ENCODE peak calls at places on chromosome 22, in four cellular contexts. L, R, B and T are unnamed samples.

GRCh38 chr22:23387827-23388491 is 192.1 kb downstream of the IGLL1 start:
- DNase-seq in L (no peak), R (no peak), B (no peak), T (no peak)

GRCh38 chr22:19223110-19223509 is 44.6 kb upstream of the SLC25A1 start:
- DNase-seq in L (no peak), R (no peak), B (no peak), T (no peak)

GRCh38 chr22:48923909-48924475 is 903.7 kb downstream of the BRD1 start:
- DNase-seq in L (no peak), R (no peak), B (no peak), T (no peak)

GRCh38 chr22:41831383-41831782 is 1.5 kb upstream of the SREBF2 start:
- DNase-seq in L (no peak), R (no peak), B (no peak), T (no peak)

GRCh38 chr22:27541831-27542230 is 259.7 kb downstream of the MN1 start:
- DNase-seq in L (no peak), R (no peak), B (peak), T (no peak)

GRCh38 chr22:46754110-46754799 is 8.2 kb upstream of the TBC1D22A start:
- DNase-seq in L (no peak), R (no peak), B (no peak), T (peak)

GRCh38 chr22:49693416-49693815 is 134.3 kb downstream of the BRD1 start:
- DNase-seq in L (no peak), R (no peak), B (no peak), T (no peak)

GRCh38 chr22:32996702-32997101 is 61.5 kb downstream of the SYN3 start:
- DNase-seq in L (peak), R (no peak), B (no peak), T (no peak)

GRCh38 chr22:29609139-29609538 is 5.7 kb downstream of the NF2 start:
- DNase-seq in L (no peak), R (no peak), B (no peak), T (no peak)

GRCh38 chr22:17549655-17550054 is 13.6 kb upstream of the SLC25A18 start:
- DNase-seq in L (no peak), R (no peak), B (no peak), T (no peak)

GRCh38 chr22:46536559-46537220 is 730 bp downstream of the CELSR1 start:
- DNase-seq in L (no peak), R (no peak), B (no peak), T (no peak)

GRCh38 chr22:28829358-28830181 is 29.2 kb upstream of the XBP1 start:
- DNase-seq in L (peak), R (no peak), B (peak), T (peak)

GRCh38 chr22:40588726-40589125 is 47.8 kb downstream of the MRTFA start:
- DNase-seq in L (no peak), R (no peak), B (no peak), T (no peak)

GRCh38 chr22:44743804-44744211 is 8.6 kb upstream of the ARHGAP8 start:
- DNase-seq in L (no peak), R (no peak), B (no peak), T (no peak)

GRCh38 chr22:22770280-22770871 is 117.2 kb upstream of the IGLL5 start:
- DNase-seq in L (no peak), R (peak), B (no peak), T (no peak)

GRCh38 chr22:44603774-44604173 is 98.2 kb upstream of the PRR5 start:
- DNase-seq in L (no peak), R (no peak), B (no peak), T (no peak)

GRCh38 chr22:17917490-17917983 is 106.8 kb downstream of the MICAL3 start:
- DNase-seq in L (no peak), R (no peak), B (no peak), T (no peak)

GRCh38 chr22:40224702-40225101 is 47.0 kb downstream of the TNRC6B start:
- DNase-seq in L (peak), R (no peak), B (no peak), T (no peak)